ENCODE peak calls at places on chromosomes 6 and 20, in nine cellular contexts. One of them, this sample, is unnamed.

GRCh38 chr6:145904878-145905277 is 59.3 kb downstream of the SHPRH start:
- DNase-seq in keratinocyte: no peak
- DNase-seq in MM.1S: peak; percentile 54
- DNase-seq in psoas muscle: no peak
- DNase-seq in transverse colon: peak; percentile 12
- DNase-seq in SK-N-SH: no peak
- DNase-seq in OCI-LY7: peak; percentile 51
- DNase-seq in tibial nerve: no peak
- DNase-seq in prostate gland: no peak
- DNase-seq in this sample: no peak

GRCh38 chr6:36985384-36985962 is 523 bp downstream of the MTCH1 start:
- DNase-seq in MM.1S: no peak
- DNase-seq in transverse colon: no peak
- DNase-seq in prostate gland: no peak
- DNase-seq in tibial nerve: no peak
- DNase-seq in OCI-LY7: no peak
- DNase-seq in SK-N-SH: no peak
- DNase-seq in keratinocyte: no peak
- DNase-seq in psoas muscle: no peak
- DNase-seq in this sample: no peak

GRCh38 chr20:14481863-14482262 is 144.5 kb upstream of the FLRT3 start:
- DNase-seq in psoas muscle: no peak
- DNase-seq in OCI-LY7: no peak
- DNase-seq in SK-N-SH: no peak
- DNase-seq in transverse colon: no peak
- DNase-seq in MM.1S: no peak
- DNase-seq in prostate gland: no peak
- DNase-seq in tibial nerve: no peak
- DNase-seq in keratinocyte: peak; percentile 30
- DNase-seq in this sample: no peak

GRCh38 chr6:112300888-112301287 is 46.2 kb upstream of the RFPL4B start:
- DNase-seq in keratinocyte: no peak
- DNase-seq in transverse colon: no peak
- DNase-seq in psoas muscle: no peak
- DNase-seq in prostate gland: no peak
- DNase-seq in SK-N-SH: no peak
- DNase-seq in OCI-LY7: no peak
- DNase-seq in MM.1S: no peak
- DNase-seq in tibial nerve: no peak
- DNase-seq in this sample: no peak

GRCh38 chr6:115914098-115914497 is 146.6 kb downstream of the FRK start:
- DNase-seq in prostate gland: no peak
- DNase-seq in transverse colon: no peak
- DNase-seq in tibial nerve: no peak
- DNase-seq in MM.1S: no peak
- DNase-seq in psoas muscle: no peak
- DNase-seq in SK-N-SH: no peak
- DNase-seq in OCI-LY7: no peak
- DNase-seq in keratinocyte: no peak
- DNase-seq in this sample: peak; percentile 45

GRCh38 chr6:96153775-96154174 is 138.0 kb downstream of the FUT9 start:
- DNase-seq in prostate gland: no peak
- DNase-seq in MM.1S: no peak
- DNase-seq in psoas muscle: no peak
- DNase-seq in OCI-LY7: no peak
- DNase-seq in tibial nerve: no peak
- DNase-seq in SK-N-SH: peak; percentile 33
- DNase-seq in keratinocyte: no peak
- DNase-seq in transverse colon: no peak
- DNase-seq in this sample: no peak

GRCh38 chr20:59016795-59017492 is 2.3 kb upstream of the TUBB1 start:
- DNase-seq in psoas muscle: no peak
- DNase-seq in transverse colon: no peak
- DNase-seq in SK-N-SH: no peak
- DNase-seq in prostate gland: no peak
- DNase-seq in OCI-LY7: peak; percentile 44
- DNase-seq in tibial nerve: no peak
- DNase-seq in MM.1S: no peak
- DNase-seq in keratinocyte: no peak
- DNase-seq in this sample: no peak

GRCh38 chr6:158801655-158802294 is 17.4 kb downstream of the EZR start:
- DNase-seq in psoas muscle: peak; percentile 69
- DNase-seq in OCI-LY7: no peak
- DNase-seq in MM.1S: no peak
- DNase-seq in keratinocyte: no peak
- DNase-seq in SK-N-SH: no peak
- DNase-seq in transverse colon: peak; percentile 85
- DNase-seq in tibial nerve: peak; percentile 37
- DNase-seq in prostate gland: no peak
- DNase-seq in this sample: no peak

GRCh38 chr6:135088818-135089809 is 34.5 kb upstream of the HBS1L start:
- DNase-seq in prostate gland: no peak
- DNase-seq in OCI-LY7: peak; percentile 51
- DNase-seq in tibial nerve: no peak
- DNase-seq in MM.1S: peak; percentile 39
- DNase-seq in transverse colon: no peak
- DNase-seq in keratinocyte: no peak
- DNase-seq in SK-N-SH: peak; percentile 10
- DNase-seq in psoas muscle: no peak
- DNase-seq in this sample: no peak

GRCh38 chr6:147117580-147117979 is 86.6 kb upstream of the STXBP5 start:
- DNase-seq in SK-N-SH: no peak
- DNase-seq in MM.1S: no peak
- DNase-seq in keratinocyte: no peak
- DNase-seq in OCI-LY7: no peak
- DNase-seq in psoas muscle: no peak
- DNase-seq in tibial nerve: no peak
- DNase-seq in prostate gland: no peak
- DNase-seq in transverse colon: no peak
- DNase-seq in this sample: peak; percentile 63

GRCh38 chr6:30687659-30688431 is 1.4 kb upstream of the PPP1R18 start:
- DNase-seq in MM.1S: no peak
- DNase-seq in OCI-LY7: peak; percentile 49
- DNase-seq in SK-N-SH: peak; percentile 47
- DNase-seq in prostate gland: no peak
- DNase-seq in psoas muscle: peak; percentile 71
- DNase-seq in tibial nerve: no peak
- DNase-seq in keratinocyte: no peak
- DNase-seq in transverse colon: no peak
- DNase-seq in this sample: no peak

GRCh38 chr20:3461191-3461874 is 9.5 kb upstream of the ATRN start:
- DNase-seq in MM.1S: no peak
- DNase-seq in keratinocyte: no peak
- DNase-seq in SK-N-SH: no peak
- DNase-seq in psoas muscle: no peak
- DNase-seq in tibial nerve: no peak
- DNase-seq in OCI-LY7: no peak
- DNase-seq in prostate gland: no peak
- DNase-seq in transverse colon: no peak
- DNase-seq in this sample: peak; percentile 53

GRCh38 chr6:27871919-27872633 is 40.1 kb downstream of the OR2B2 start:
- DNase-seq in psoas muscle: no peak
- DNase-seq in SK-N-SH: peak; percentile 91
- DNase-seq in tibial nerve: no peak
- DNase-seq in transverse colon: peak; percentile 84
- DNase-seq in prostate gland: peak; percentile 80
- DNase-seq in OCI-LY7: peak; percentile 95
- DNase-seq in MM.1S: peak; percentile 83
- DNase-seq in keratinocyte: no peak
- DNase-seq in this sample: peak; percentile 98

GRCh38 chr6:51830666-51831065 is 256.7 kb downstream of the PKHD1 start:
- DNase-seq in psoas muscle: no peak
- DNase-seq in MM.1S: no peak
- DNase-seq in prostate gland: no peak
- DNase-seq in SK-N-SH: no peak
- DNase-seq in OCI-LY7: no peak
- DNase-seq in transverse colon: no peak
- DNase-seq in keratinocyte: no peak
- DNase-seq in tibial nerve: no peak
- DNase-seq in this sample: no peak

GRCh38 chr6:139846538-139847321 is 472.3 kb upstream of the CITED2 start:
- DNase-seq in MM.1S: no peak
- DNase-seq in SK-N-SH: no peak
- DNase-seq in transverse colon: peak; percentile 47
- DNase-seq in OCI-LY7: no peak
- DNase-seq in prostate gland: no peak
- DNase-seq in psoas muscle: no peak
- DNase-seq in keratinocyte: no peak
- DNase-seq in tibial nerve: no peak
- DNase-seq in this sample: peak; percentile 17

GRCh38 chr6:100176321-100176950 is 182.4 kb upstream of the MCHR2 start:
- DNase-seq in tibial nerve: no peak
- DNase-seq in psoas muscle: no peak
- DNase-seq in SK-N-SH: no peak
- DNase-seq in OCI-LY7: peak; percentile 2
- DNase-seq in MM.1S: peak; percentile 9
- DNase-seq in transverse colon: no peak
- DNase-seq in prostate gland: no peak
- DNase-seq in keratinocyte: no peak
- DNase-seq in this sample: peak; percentile 26

GRCh38 chr6:72218125-72218524 is 331.8 kb downstream of the RIMS1 start:
- DNase-seq in tibial nerve: no peak
- DNase-seq in MM.1S: no peak
- DNase-seq in prostate gland: no peak
- DNase-seq in OCI-LY7: peak; percentile 3
- DNase-seq in transverse colon: no peak
- DNase-seq in psoas muscle: no peak
- DNase-seq in SK-N-SH: peak; percentile 55
- DNase-seq in keratinocyte: no peak
- DNase-seq in this sample: peak; percentile 43
- TF ChIP-seq CTCF in tibial nerve: peak; percentile 21
- TF ChIP-seq CTCF in MM.1S: peak; percentile 12
- TF ChIP-seq CTCF in prostate gland: no peak
- TF ChIP-seq CTCF in OCI-LY7: peak; percentile 23
- TF ChIP-seq CTCF in transverse colon: no peak
- TF ChIP-seq CTCF in psoas muscle: no peak
- TF ChIP-seq CTCF in SK-N-SH: peak; percentile 54
- TF ChIP-seq CTCF in keratinocyte: peak; percentile 69
- TF ChIP-seq CTCF in this sample: peak; percentile 58

GRCh38 chr20:44719841-44720240 is 4.7 kb downstream of the CCN5 start:
- DNase-seq in OCI-LY7: no peak
- DNase-seq in MM.1S: no peak
- DNase-seq in tibial nerve: no peak
- DNase-seq in transverse colon: no peak
- DNase-seq in keratinocyte: no peak
- DNase-seq in psoas muscle: peak; percentile 29
- DNase-seq in SK-N-SH: no peak
- DNase-seq in prostate gland: no peak
- DNase-seq in this sample: no peak
- H3K27ac ChIP-seq in OCI-LY7: no peak overlapping the region
- H3K27ac ChIP-seq in MM.1S: no peak overlapping the region
- H3K27ac ChIP-seq in tibial nerve: peak overlapping the region; percentile 82
- H3K27ac ChIP-seq in transverse colon: no peak overlapping the region
- H3K27ac ChIP-seq in keratinocyte: no peak overlapping the region
- H3K27ac ChIP-seq in psoas muscle: no peak overlapping the region
- H3K27ac ChIP-seq in SK-N-SH: peak overlapping the region; percentile 91
- H3K27ac ChIP-seq in prostate gland: no peak overlapping the region
- H3K27ac ChIP-seq in this sample: no peak overlapping the region

GRCh38 chr20:53557157-53557556 is 36.5 kb downstream of the ZNF217 start:
- DNase-seq in SK-N-SH: no peak
- DNase-seq in keratinocyte: no peak
- DNase-seq in psoas muscle: no peak
- DNase-seq in tibial nerve: no peak
- DNase-seq in prostate gland: no peak
- DNase-seq in MM.1S: no peak
- DNase-seq in transverse colon: no peak
- DNase-seq in OCI-LY7: no peak
- DNase-seq in this sample: no peak
- TF ChIP-seq CTCF in SK-N-SH: no peak
- TF ChIP-seq CTCF in keratinocyte: no peak
- TF ChIP-seq CTCF in psoas muscle: no peak
- TF ChIP-seq CTCF in tibial nerve: no peak
- TF ChIP-seq CTCF in prostate gland: no peak
- TF ChIP-seq CTCF in MM.1S: no peak
- TF ChIP-seq CTCF in transverse colon: no peak
- TF ChIP-seq CTCF in OCI-LY7: no peak
- TF ChIP-seq CTCF in this sample: no peak

GRCh38 chr20:64035066-64035932 is 683 bp upstream of the C20orf204 start:
- DNase-seq in MM.1S: no peak
- DNase-seq in keratinocyte: no peak
- DNase-seq in psoas muscle: no peak
- DNase-seq in prostate gland: no peak
- DNase-seq in tibial nerve: no peak
- DNase-seq in transverse colon: no peak
- DNase-seq in SK-N-SH: no peak
- DNase-seq in OCI-LY7: no peak
- DNase-seq in this sample: no peak

GRCh38 chr20:64037498-64038213 is 1.7 kb downstream of the C20orf204 start:
- DNase-seq in prostate gland: no peak
- DNase-seq in OCI-LY7: no peak
- DNase-seq in tibial nerve: no peak
- DNase-seq in psoas muscle: no peak
- DNase-seq in transverse colon: no peak
- DNase-seq in keratinocyte: no peak
- DNase-seq in SK-N-SH: no peak
- DNase-seq in MM.1S: no peak
- DNase-seq in this sample: no peak

GRCh38 chr20:64037199-64037497 is 1.2 kb downstream of the C20orf204 start:
- DNase-seq in OCI-LY7: no peak
- DNase-seq in MM.1S: no peak
- DNase-seq in prostate gland: no peak
- DNase-seq in keratinocyte: no peak
- DNase-seq in SK-N-SH: no peak
- DNase-seq in psoas muscle: no peak
- DNase-seq in transverse colon: no peak
- DNase-seq in tibial nerve: no peak
- DNase-seq in this sample: no peak

GRCh38 chr20:64035933-64036345 is at the start of gene C20orf204:
- DNase-seq in psoas muscle: no peak
- DNase-seq in OCI-LY7: no peak
- DNase-seq in transverse colon: no peak
- DNase-seq in keratinocyte: no peak
- DNase-seq in SK-N-SH: no peak
- DNase-seq in tibial nerve: no peak
- DNase-seq in prostate gland: no peak
- DNase-seq in MM.1S: no peak
- DNase-seq in this sample: peak; percentile 33

GRCh38 chr20:64036346-64037198 is 590 bp downstream of the C20orf204 start:
- DNase-seq in OCI-LY7: no peak
- DNase-seq in SK-N-SH: no peak
- DNase-seq in prostate gland: no peak
- DNase-seq in keratinocyte: no peak
- DNase-seq in MM.1S: no peak
- DNase-seq in psoas muscle: no peak
- DNase-seq in transverse colon: no peak
- DNase-seq in tibial nerve: no peak
- DNase-seq in this sample: no peak
- H3K27ac ChIP-seq in OCI-LY7: no peak overlapping the region
- H3K27ac ChIP-seq in SK-N-SH: no peak overlapping the region
- H3K27ac ChIP-seq in prostate gland: no peak overlapping the region
- H3K27ac ChIP-seq in keratinocyte: no peak overlapping the region
- H3K27ac ChIP-seq in MM.1S: no peak overlapping the region
- H3K27ac ChIP-seq in psoas muscle: no peak overlapping the region
- H3K27ac ChIP-seq in transverse colon: no peak overlapping the region
- H3K27ac ChIP-seq in tibial nerve: no peak overlapping the region
- H3K27ac ChIP-seq in this sample: no peak overlapping the region

GRCh38 chr6:52922161-52922560 is 12.7 kb upstream of the GSTA3 start:
- DNase-seq in tibial nerve: no peak
- DNase-seq in keratinocyte: no peak
- DNase-seq in prostate gland: no peak
- DNase-seq in psoas muscle: no peak
- DNase-seq in MM.1S: no peak
- DNase-seq in OCI-LY7: no peak
- DNase-seq in transverse colon: no peak
- DNase-seq in SK-N-SH: no peak
- DNase-seq in this sample: no peak
- TF ChIP-seq CTCF in tibial nerve: no peak
- TF ChIP-seq CTCF in keratinocyte: no peak
- TF ChIP-seq CTCF in prostate gland: no peak
- TF ChIP-seq CTCF in psoas muscle: no peak
- TF ChIP-seq CTCF in MM.1S: no peak
- TF ChIP-seq CTCF in OCI-LY7: no peak
- TF ChIP-seq CTCF in transverse colon: no peak
- TF ChIP-seq CTCF in SK-N-SH: no peak
- TF ChIP-seq CTCF in this sample: no peak

This sample was measured in cardiac muscle cell.